ENCODE peak calls at places on chromosomes 6 and 20, in seven cellular contexts. D, C, P, U, H, I and X are unnamed samples.

GRCh38 chr6:128492386-128492785 is 28.0 kb downstream of the PTPRK start:
- DNase-seq in D (no peak), C (no peak), P (no peak), U (no peak), H (no peak), I (no peak), X (no peak)

GRCh38 chr6:52457096-52457495 is 37.0 kb downstream of the EFHC1 start:
- DNase-seq in D (no peak), C (no peak), P (no peak), U (peak; percentile 63), H (no peak), I (no peak), X (no peak)

GRCh38 chr20:14685179-14685578 is 347.8 kb upstream of the FLRT3 start:
- DNase-seq in D (no peak), C (no peak), P (no peak), U (no peak), H (no peak), I (no peak), X (no peak)

GRCh38 chr6:67535946-67536345 is 1099.1 kb upstream of the ADGRB3 start:
- DNase-seq in D (no peak), C (no peak), P (no peak), U (no peak), H (no peak), I (no peak), X (no peak)

GRCh38 chr6:116568851-116569755 is 2.2 kb upstream of the RWDD1 start:
- DNase-seq in D (no peak), C (no peak), P (no peak), U (no peak), H (no peak), I (no peak), X (no peak)

GRCh38 chr6:27312146-27312949 is at the start of gene POM121L2:
- DNase-seq in D (peak; percentile 92), C (no peak), P (peak; percentile 20), U (peak; percentile 84), H (no peak), I (peak; percentile 72), X (no peak)

GRCh38 chr6:132530293-132530974 is 7.6 kb upstream of the TAAR9 start:
- DNase-seq in D (peak; percentile 82), C (no peak), P (no peak), U (peak; percentile 58), H (no peak), I (peak; percentile 74), X (peak; percentile 57)

GRCh38 chr20:61045876-61046585 is 206.0 kb upstream of the CDH4 start:
- DNase-seq in D (no peak), C (peak; percentile 86), P (peak; percentile 26), U (no peak), H (no peak), I (peak; percentile 60), X (no peak)

GRCh38 chr20:47070176-47070575 is 175.5 kb downstream of the EYA2 start:
- DNase-seq in D (no peak), C (no peak), P (no peak), U (no peak), H (no peak), I (no peak), X (peak; percentile 0)

GRCh38 chr6:35787266-35788218 is 6.7 kb downstream of the CLPSL1 start:
- DNase-seq in D (no peak), C (no peak), P (no peak), U (no peak), H (no peak), I (no peak), X (no peak)

GRCh38 chr20:58512808-58513552 is 2.2 kb downstream of the APCDD1L start:
- DNase-seq in D (peak; percentile 27), C (peak; percentile 88), P (no peak), U (no peak), H (no peak), I (no peak), X (no peak)

GRCh38 chr20:58513580-58514285 is 1.5 kb downstream of the APCDD1L start:
- DNase-seq in D (no peak), C (no peak), P (no peak), U (no peak), H (no peak), I (no peak), X (no peak)

GRCh38 chr20:58515240-58516212 is at the start of gene APCDD1L:
- DNase-seq in D (peak; percentile 78), C (peak; percentile 84), P (no peak), U (no peak), H (no peak), I (no peak), X (peak; percentile 27)

GRCh38 chr20:58511861-58512260 is 3.3 kb downstream of the APCDD1L start:
- DNase-seq in D (no peak), C (no peak), P (no peak), U (no peak), H (no peak), I (peak; percentile 45), X (no peak)

DNA sequence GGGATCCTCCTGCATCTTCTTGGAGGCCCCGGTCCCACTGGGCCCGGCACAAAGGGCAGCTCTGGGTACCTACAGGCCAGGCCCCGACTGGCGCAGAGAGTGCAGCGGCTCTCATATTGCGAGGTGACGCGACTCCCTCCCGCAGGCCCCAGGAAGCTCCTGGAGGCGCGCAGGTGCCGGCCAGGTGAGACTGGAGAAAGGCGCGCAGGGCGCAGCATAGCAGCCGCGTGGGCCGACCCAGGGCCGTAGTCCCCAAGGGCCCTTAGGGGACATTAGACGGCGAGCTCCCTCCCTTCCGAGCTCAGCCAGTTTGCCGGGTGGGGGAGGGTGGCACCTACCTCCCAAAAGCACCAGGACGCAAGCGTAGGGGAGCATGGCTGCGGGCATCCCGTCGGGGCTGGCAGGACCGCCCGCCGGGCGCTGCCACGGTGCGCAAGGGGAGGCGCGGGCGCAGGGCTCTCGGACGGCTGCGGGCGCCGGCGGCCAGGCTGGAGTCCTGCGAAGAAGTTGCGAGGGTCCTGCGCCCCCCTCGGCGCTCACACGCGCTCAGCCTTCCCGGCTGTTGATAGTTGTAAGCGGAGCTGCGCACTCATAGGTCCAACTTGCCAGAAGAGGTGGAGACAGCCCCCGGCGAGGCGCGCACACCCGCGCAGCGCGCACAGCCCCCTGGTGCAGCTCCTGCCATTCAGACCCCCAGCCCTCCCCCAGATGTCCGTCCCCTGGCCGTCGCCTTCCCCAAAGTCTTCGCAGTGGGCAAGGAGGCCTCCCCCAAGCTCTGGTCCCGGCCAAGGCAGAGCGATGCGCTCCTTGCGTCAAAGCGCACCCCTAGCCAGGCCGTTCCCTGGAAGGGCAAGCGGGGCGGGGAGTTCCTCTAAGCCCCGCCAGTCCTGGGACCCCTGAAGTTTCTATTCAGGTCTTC is 619 bp downstream of the APCDD1L start:
- DNase-seq in D (peak; percentile 69), C (no peak), P (no peak), U (no peak), H (no peak), I (no peak), X (no peak)
- H3K27me3 ChIP-seq in D (peaks cover 44% of the 10 kb centered on the region), C (no peaks in the 10 kb centered on the region), P (no peaks in the 10 kb centered on the region), U (no peaks in the 10 kb centered on the region), H (peaks cover 48% of the 10 kb centered on the region), I (peaks cover 7% of the 10 kb centered on the region), X (no peaks in the 10 kb centered on the region)

GRCh38 chr6:32625137-32625536 is 12.1 kb upstream of the HLA-DQA1 start:
- DNase-seq in D (no peak), C (no peak), P (no peak), U (no peak), H (no peak), I (no peak), X (no peak)
- H3K27me3 ChIP-seq in D (no peaks in the 10 kb centered on the region), C (no peaks in the 10 kb centered on the region), P (no peaks in the 10 kb centered on the region), U (peaks cover 10% of the 10 kb centered on the region), H (no peaks in the 10 kb centered on the region), I (no peaks in the 10 kb centered on the region), X (no peaks in the 10 kb centered on the region)

GRCh38 chr6:415087-415486 is 23.5 kb downstream of the IRF4 start:
- DNase-seq in D (no peak), C (no peak), P (no peak), U (no peak), H (no peak), I (no peak), X (no peak)

GRCh38 chr6:411402-412145 is 20.0 kb downstream of the IRF4 start:
- DNase-seq in D (no peak), C (no peak), P (no peak), U (no peak), H (no peak), I (no peak), X (no peak)

GRCh38 chr6:414447-414846 is 22.9 kb downstream of the IRF4 start:
- DNase-seq in D (no peak), C (no peak), P (no peak), U (no peak), H (no peak), I (no peak), X (no peak)

GRCh38 chr6:410555-411395 is 19.2 kb downstream of the IRF4 start:
- DNase-seq in D (no peak), C (no peak), P (no peak), U (no peak), H (no peak), I (no peak), X (no peak)

DNA sequence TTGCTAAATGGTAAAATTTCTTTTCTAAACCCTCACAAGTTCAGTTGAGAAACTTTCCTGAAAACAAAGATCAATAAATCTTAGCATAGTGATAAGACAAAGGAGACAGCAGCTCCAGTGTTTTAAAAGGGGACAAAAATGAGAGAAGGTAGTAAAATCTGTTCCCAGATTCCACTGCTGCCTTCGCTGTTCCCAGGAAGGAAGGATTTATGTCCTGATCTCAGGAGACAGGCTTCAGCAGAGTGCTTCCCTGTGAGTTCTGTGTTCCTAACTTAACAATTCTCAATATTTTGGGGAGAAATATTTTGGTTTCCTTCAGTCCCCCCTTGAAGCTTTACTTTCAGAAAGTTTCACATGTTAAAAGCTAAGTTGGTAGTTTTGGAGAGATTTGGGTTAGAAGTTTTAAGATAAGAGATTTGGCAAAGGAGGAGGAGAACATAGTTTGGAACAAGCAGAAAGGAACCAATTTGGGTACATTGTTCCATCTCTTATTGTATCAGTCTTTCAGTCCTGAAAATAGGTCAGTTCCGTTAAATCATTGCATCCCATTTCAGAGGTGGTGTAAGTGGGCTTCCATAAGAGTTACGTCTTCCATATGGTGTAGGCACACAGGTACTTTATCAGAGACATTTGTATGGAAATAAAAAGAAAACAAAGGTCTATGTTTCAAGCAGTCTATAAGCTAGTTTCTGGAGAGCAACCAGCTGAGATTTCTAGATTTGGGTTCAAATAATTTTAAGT is 20.8 kb downstream of the IRF4 start:
- DNase-seq in D (no peak), C (no peak), P (no peak), U (no peak), H (no peak), I (no peak), X (no peak)
- H3K27me3 ChIP-seq in D (no peaks in the 10 kb centered on the region), C (no peaks in the 10 kb centered on the region), P (peaks cover 14% of the 10 kb centered on the region), U (no peaks in the 10 kb centered on the region), H (peaks cover 19% of the 10 kb centered on the region), I (peaks cover 46% of the 10 kb centered on the region), X (no peaks in the 10 kb centered on the region)

DNA sequence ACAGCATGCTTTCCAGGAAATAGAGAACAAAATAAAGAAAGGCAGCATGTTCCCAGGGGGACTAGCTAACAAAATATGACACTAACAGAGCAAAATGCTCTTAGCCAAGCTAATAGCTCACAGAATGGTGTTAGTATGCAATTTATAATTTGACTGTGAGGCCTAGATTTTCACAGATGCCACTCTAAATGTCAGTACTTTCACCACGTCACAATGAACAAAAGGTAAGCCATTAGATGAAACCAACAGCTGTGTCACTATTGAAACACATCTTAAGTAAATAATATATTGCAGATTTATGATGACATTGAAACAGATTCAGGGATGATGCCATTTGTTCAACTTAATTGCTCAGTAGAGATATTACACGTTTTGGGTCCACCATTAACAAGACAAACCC is 85.4 kb upstream of the KHDRBS2 start:
- DNase-seq in D (no peak), C (no peak), P (no peak), U (no peak), H (no peak), I (no peak), X (no peak)
- H3K27me3 ChIP-seq in D (no peaks in the 10 kb centered on the region), C (no peaks in the 10 kb centered on the region), P (no peaks in the 10 kb centered on the region), U (peaks cover 19% of the 10 kb centered on the region), H (no peaks in the 10 kb centered on the region), I (no peaks in the 10 kb centered on the region), X (no peaks in the 10 kb centered on the region)